ENCODE peak calls at places on chromosome 9, in six cellular contexts. X is GM23248, A is MM.1S, O is astrocyte, Q is endothelial cell of umbilical vein, I is PC-9. V is an unnamed sample. For H3K36me3, the result is how much of the 10 kb centered on the place peaks cover.

GRCh38 chr9:134128727-134129679 is 6.9 kb upstream of the WDR5 start:
- DNase-seq in X (no peak), A (no peak), O (no peak), Q (no peak), I (no peak), V (no peak)

GRCh38 chr9:81718244-81718643 is 28.9 kb upstream of the TLE1 start:
- DNase-seq in X (no peak), A (no peak), O (no peak), Q (no peak), I (no peak), V (no peak)

GRCh38 chr9:6565312-6565711 is 80.2 kb downstream of the GLDC start:
- DNase-seq in X (peak), A (no peak), O (no peak), Q (peak), I (no peak), V (no peak)

GRCh38 chr9:113581865-113582697 is 118.6 kb downstream of the RGS3 start:
- DNase-seq in X (peak), A (peak), O (no peak), Q (peak), I (peak), V (no peak)

GRCh38 chr9:126152622-126153362 is 173.8 kb upstream of the MVB12B start:
- DNase-seq in X (no peak), A (no peak), O (no peak), Q (no peak), I (no peak), V (no peak)

GRCh38 chr9:16179566-16179965 is 626.7 kb downstream of the CCDC171 start:
- DNase-seq in X (no peak), A (peak), O (no peak), Q (no peak), I (no peak), V (no peak)

GRCh38 chr9:106600955-106601354 is 262.0 kb upstream of the ZNF462 start:
- DNase-seq in X (no peak), A (no peak), O (no peak), Q (no peak), I (no peak), V (no peak)

GRCh38 chr9:21121079-21121478 is 20.6 kb downstream of the IFNW1 start:
- DNase-seq in X (no peak), A (no peak), O (no peak), Q (no peak), I (no peak), V (no peak)

GRCh38 chr9:126788046-126788445 is 16.8 kb upstream of the ZBTB43 start:
- DNase-seq in X (no peak), A (no peak), O (no peak), Q (no peak), I (no peak), V (no peak)

GRCh38 chr9:127175319-127175715 is 52.9 kb upstream of the ANGPTL2 start:
- DNase-seq in X (no peak), A (no peak), O (no peak), Q (no peak), I (no peak), V (no peak)

GRCh38 chr9:90420714-90421513 is 221.7 kb downstream of the DIRAS2 start:
- DNase-seq in X (no peak), A (no peak), O (no peak), Q (no peak), I (no peak), V (no peak)

GRCh38 chr9:90421786-90422185 is 220.8 kb downstream of the DIRAS2 start:
- DNase-seq in X (no peak), A (no peak), O (no peak), Q (no peak), I (no peak), V (no peak)

GRCh38 chr9:90423661-90424193 is 218.9 kb downstream of the DIRAS2 start:
- DNase-seq in X (no peak), A (no peak), O (no peak), Q (no peak), I (no peak), V (no peak)

DNA sequence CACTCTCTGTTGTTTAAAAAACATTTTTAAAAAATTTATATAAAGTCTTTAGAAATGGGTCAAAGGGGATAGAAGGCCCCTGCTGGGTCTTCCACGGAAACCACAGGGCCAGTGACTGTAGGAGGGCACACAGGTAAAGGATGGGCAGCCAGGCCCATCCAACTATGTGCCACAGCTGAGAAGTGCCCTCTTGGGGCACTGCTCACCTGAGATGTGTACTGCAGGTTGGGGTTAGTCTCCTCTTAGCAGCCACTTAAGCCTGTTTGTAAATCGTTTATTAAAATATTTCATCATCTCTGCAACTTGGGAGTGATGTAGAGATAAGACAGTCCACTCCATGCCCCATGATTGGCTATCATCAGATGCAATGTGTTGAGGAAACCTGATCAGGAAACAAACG is 222.4 kb downstream of the DIRAS2 start:
- DNase-seq in X (no peak), A (no peak), O (no peak), Q (no peak), I (no peak), V (no peak)
- H3K4me2 ChIP-seq in X (no peak), A (no peak), O (no peak), Q (no peak), I (no peak), V (no peak)

DNA sequence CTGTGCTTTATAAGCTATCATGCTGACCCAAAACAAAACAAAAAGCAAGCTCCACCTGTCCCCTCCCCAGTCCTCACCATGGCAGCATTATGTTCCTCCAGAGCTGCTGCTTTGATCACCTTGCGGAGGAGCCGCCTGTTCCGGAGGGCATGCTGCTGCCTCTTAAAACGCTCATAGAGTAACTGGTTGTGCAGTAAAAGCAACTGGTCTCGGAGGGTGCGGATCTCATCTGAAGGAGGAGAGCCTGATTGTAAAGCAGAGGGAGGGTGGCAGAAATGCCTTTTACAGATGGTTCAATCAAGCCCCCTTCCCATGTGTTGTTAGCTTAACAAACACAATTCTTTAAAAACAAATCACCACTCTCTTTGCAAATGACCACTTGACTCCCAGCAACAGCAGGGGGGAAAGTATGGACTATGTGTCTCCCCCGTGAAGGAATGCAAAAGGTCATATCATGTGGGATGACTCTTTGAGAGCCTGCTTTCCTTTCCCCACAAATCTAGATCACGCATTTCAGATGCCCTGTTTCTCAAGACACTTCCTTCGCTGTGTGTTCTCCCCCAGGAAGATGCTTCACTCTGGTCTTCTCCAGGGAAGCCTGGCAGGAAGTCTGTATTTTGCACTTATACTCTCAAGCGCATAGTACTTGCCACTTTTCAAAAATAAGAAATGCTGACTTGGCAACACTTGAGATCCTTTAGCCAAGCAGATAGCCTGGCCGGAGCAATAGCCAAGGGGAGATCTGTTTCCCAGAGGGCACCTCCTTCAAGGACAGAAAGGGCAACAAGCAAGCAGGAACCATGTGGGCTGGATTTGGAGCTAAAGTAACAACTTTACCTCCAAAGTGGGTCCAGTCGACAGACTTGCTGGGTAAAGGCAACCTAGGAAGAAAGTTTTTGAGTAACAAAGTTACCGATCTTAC is 25.1 kb downstream of the SPACA9 start:
- DNase-seq in X (no peak), A (no peak), O (no peak), Q (no peak), I (no peak), V (no peak)
- H3K27ac ChIP-seq in X (no peak), A (no peak), O (no peak), Q (no peak), I (no peak), V (no peak)

DNA sequence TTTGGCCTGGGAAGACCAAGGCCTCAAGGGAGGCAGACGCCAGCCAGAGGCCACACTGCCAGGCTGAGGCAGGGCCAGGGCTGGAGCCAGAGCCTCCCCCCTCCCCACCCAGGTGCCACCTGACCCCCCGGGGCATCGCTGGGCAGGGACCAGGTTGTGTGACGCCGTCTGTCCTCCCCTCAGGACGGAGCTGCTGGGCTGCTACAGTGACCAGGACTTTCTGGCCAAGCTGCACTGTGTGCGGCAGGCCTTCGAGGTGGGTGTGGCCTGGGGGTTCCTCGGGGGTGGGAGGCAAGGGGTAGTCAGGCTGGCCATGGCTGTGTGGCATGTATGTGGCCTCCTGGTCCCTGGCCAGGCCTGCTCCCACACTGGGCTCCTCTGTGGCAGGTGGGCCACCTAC is 17.9 kb upstream of the DOLPP1 start:
- DNase-seq in X (no peak), A (no peak), O (no peak), Q (no peak), I (no peak), V (no peak)
- H3K36me3 ChIP-seq in X (under half), A (under half), O (under half), Q (under half), I (under half), V (under half)

GRCh38 chr9:4503103-4503502 is 12.8 kb downstream of the SLC1A1 start:
- DNase-seq in X (no peak), A (no peak), O (no peak), Q (no peak), I (no peak), V (no peak)

GRCh38 chr9:4499917-4500316 is 9.6 kb downstream of the SLC1A1 start:
- DNase-seq in X (no peak), A (no peak), O (no peak), Q (no peak), I (no peak), V (no peak)

GRCh38 chr9:4502444-4502843 is 12.2 kb downstream of the SLC1A1 start:
- DNase-seq in X (no peak), A (no peak), O (no peak), Q (no peak), I (no peak), V (no peak)

GRCh38 chr9:4504250-4504649 is 14.0 kb downstream of the SLC1A1 start:
- DNase-seq in X (no peak), A (no peak), O (no peak), Q (no peak), I (no peak), V (no peak)

GRCh38 chr9:4501147-4501507 is 10.9 kb downstream of the SLC1A1 start:
- DNase-seq in X (no peak), A (no peak), O (no peak), Q (no peak), I (no peak), V (no peak)
- H3K4me2 ChIP-seq in X (no peak), A (no peak), O (no peak), Q (no peak), I (no peak), V (no peak)